ENCODE peak calls at places on chromosomes 7 and 10, in six cellular contexts. Q is non-pigmented ciliary epithelial cell; J is stimulated activated CD8-positive, alpha-beta memory T cell treated with anti-CD3 and anti-CD28 coated beads, Interleukin-4, amount 100 ng/mL, for 48 hours; C is activated CD4-positive, alpha-beta T cell treated with anti-CD3 and anti-CD28 coated beads, Interleukin-2, amount 10 ng/mL, durations not matched to agents 7 days and 5 days; P is GM13977; H is M059J. V is an unnamed sample.

GRCh38 chr7:50614721-50615518 is 49.7 kb upstream of the DDC start:
- DNase-seq in C (peak), H (no peak), J (no peak), P (no peak), Q (no peak), V (peak)

GRCh38 chr7:39394105-39394504 is 172.1 kb upstream of the YAE1 start:
- DNase-seq in H (peak), P (no peak), J (no peak), Q (no peak), C (no peak), V (no peak)

GRCh38 chr10:36721851-36722250 is 403.5 kb upstream of the ANKRD30A start:
- DNase-seq in J (no peak), Q (no peak), C (no peak), P (no peak), H (no peak), V (no peak)

GRCh38 chr7:135682191-135682590 is 19.9 kb downstream of the STMP1 start:
- DNase-seq in J (no peak), Q (no peak), P (no peak), C (no peak), H (peak), V (no peak)

GRCh38 chr7:92116949-92117348 is 17.3 kb downstream of the CYP51A1 start:
- DNase-seq in C (no peak), Q (no peak), P (no peak), J (no peak), H (no peak), V (no peak)

GRCh38 chr10:132974249-132974796 is 32.0 kb upstream of the CFAP46 start:
- DNase-seq in P (no peak), J (no peak), Q (no peak), H (no peak), C (no peak), V (no peak)

GRCh38 chr7:45696476-45696875 is 122.3 kb downstream of the ADCY1 start:
- DNase-seq in H (no peak), C (no peak), J (no peak), P (no peak), Q (no peak), V (no peak)

GRCh38 chr10:79057481-79058275 is 11.1 kb upstream of the ZMIZ1 start:
- DNase-seq in J (no peak), C (no peak), P (no peak), H (no peak), Q (no peak), V (no peak)

GRCh38 chr7:147235983-147236382 is 1119.4 kb downstream of the CNTNAP2 start:
- DNase-seq in C (no peak), J (no peak), P (no peak), Q (no peak), H (no peak), V (no peak)

GRCh38 chr7:42192851-42193456 is 44.1 kb downstream of the GLI3 start:
- DNase-seq in P (no peak), Q (no peak), J (no peak), C (no peak), H (peak), V (no peak)

GRCh38 chr7:117124585-117125220 is 171.4 kb downstream of the ST7 start:
- DNase-seq in P (peak), C (peak), J (peak), Q (peak), H (peak), V (peak)

GRCh38 chr7:2626498-2627117 is 5.2 kb upstream of the TTYH3 start:
- DNase-seq in P (no peak), C (no peak), J (no peak), H (peak), Q (no peak), V (no peak)

GRCh38 chr7:36119005-36119711 is 33.9 kb upstream of the EEPD1 start:
- DNase-seq in H (peak), J (no peak), Q (peak), C (no peak), P (no peak), V (peak)

GRCh38 chr7:1348096-1348835 is 111.0 kb downstream of the MICALL2 start:
- DNase-seq in Q (no peak), J (no peak), C (no peak), P (no peak), H (no peak), V (no peak)

GRCh38 chr7:127620406-127621233 is 2.7 kb upstream of the PAX4 start:
- DNase-seq in Q (no peak), C (no peak), J (no peak), H (no peak), P (no peak), V (no peak)

V was measured in PC-3.